ENCODE peak calls at places on chromosome 15, in four cellular contexts. V, P, R and D are unnamed samples.

GRCh38 chr15:90915808-90916440 is 12.8 kb downstream of the MAN2A2 start:
- DNase-seq in V (no peak), P (no peak), R (no peak), D (peak; percentile 6)

GRCh38 chr15:90306560-90306959 is 41.1 kb downstream of the NGRN start:
- DNase-seq in V (no peak), P (peak; percentile 78), R (no peak), D (no peak)

GRCh38 chr15:41648770-41649169 is 11.4 kb upstream of the MGA start:
- DNase-seq in V (peak; percentile 40), P (no peak), R (no peak), D (no peak)

GRCh38 chr15:78621810-78622402 is 1.1 kb upstream of the CHRNA3 start:
- DNase-seq in V (no peak), P (no peak), R (no peak), D (no peak)

GRCh38 chr15:57890351-57890750 is 175.2 kb downstream of the ALDH1A2 start:
- DNase-seq in V (peak; percentile 70), P (no peak), R (no peak), D (no peak)

GRCh38 chr15:50058231-50058630 is 60.8 kb downstream of the ATP8B4 start:
- DNase-seq in V (no peak), P (peak; percentile 24), R (no peak), D (peak; percentile 31)

GRCh38 chr15:77507911-77508310 is 87.2 kb downstream of the HMG20A start:
- DNase-seq in V (no peak), P (peak; percentile 92), R (no peak), D (peak; percentile 86)

GRCh38 chr15:89122532-89123525 is 34.6 kb downstream of the ABHD2 start:
- DNase-seq in V (peak; percentile 42), P (no peak), R (no peak), D (no peak)

GRCh38 chr15:62847900-62848489 is 194.6 kb upstream of the TPM1 start:
- DNase-seq in V (peak; percentile 40), P (peak; percentile 76), R (peak; percentile 3), D (peak; percentile 67)

GRCh38 chr15:70378126-70379031 is 280.7 kb upstream of the TLE3 start:
- DNase-seq in V (no peak), P (no peak), R (no peak), D (no peak)